ENCODE peak calls at places on chromosomes 2 and 18, in nine cellular contexts. O is natural killer cell; W is left colon; G is left ventricle myocardium superior; J is pancreas; C is CD4-positive, alpha-beta T cell; F is RWPE2; K is left cardiac atrium; Q is activated T-cell treated with anti-CD3 and anti-CD28 coated beads, Interleukin-2, amount 50 U/mL, for 72 hours. I is an unnamed sample.

GRCh38 chr2:113089907-113090306 is 22.1 kb downstream of the IL1F10 start:
- ATAC-seq in G (no peak), C (no peak), F (no peak), W (no peak), Q (peak), J (no peak), O (no peak), K (no peak), I (no peak)

GRCh38 chr2:54572262-54572635 is 116.1 kb downstream of the SPTBN1 start:
- ATAC-seq in G (peak), O (peak), F (peak), J (peak), K (peak), W (peak), C (no peak), Q (peak), I (peak)

GRCh38 chr2:226773291-226773690 is 26.3 kb downstream of the IRS1 start:
- ATAC-seq in W (no peak), O (no peak), F (no peak), Q (no peak), C (no peak), J (no peak), K (no peak), G (no peak), I (no peak)

GRCh38 chr2:210955591-210955990 is 399.2 kb downstream of the CPS1 start:
- ATAC-seq in G (no peak), F (peak), J (no peak), Q (no peak), W (no peak), C (no peak), O (no peak), K (peak), I (no peak)

GRCh38 chr18:28469946-28470345 is 293.0 kb upstream of the CDH2 start:
- ATAC-seq in C (no peak), F (no peak), G (no peak), J (no peak), W (no peak), O (peak), Q (no peak), K (no peak), I (no peak)

GRCh38 chr2:42359894-42360483 is 1.0 kb downstream of the COX7A2L start:
- ATAC-seq in Q (peak), G (no peak), W (peak), O (no peak), J (no peak), C (no peak), K (no peak), F (peak), I (no peak)

GRCh38 chr2:181444654-181445053 is 12.5 kb upstream of the ITGA4 start:
- ATAC-seq in G (no peak), C (no peak), J (no peak), K (no peak), F (no peak), O (no peak), Q (no peak), W (no peak), I (no peak)

GRCh38 chr2:105812180-105813044 is 67.7 kb downstream of the NCK2 start:
- ATAC-seq in K (peak), W (peak), J (peak), C (no peak), G (peak), O (no peak), Q (peak), F (peak), I (peak)

GRCh38 chr2:231245253-231246094 is 47.0 kb downstream of the ARMC9 start:
- ATAC-seq in J (peak), W (peak), Q (no peak), C (no peak), F (no peak), O (peak), K (peak), G (peak), I (no peak)

GRCh38 chr2:103196834-103197233 is 435.0 kb downstream of the TMEM182 start:
- ATAC-seq in F (no peak), K (no peak), O (no peak), W (no peak), Q (no peak), C (no peak), G (no peak), J (no peak), I (no peak)

GRCh38 chr2:64439194-64439593 is 14.8 kb upstream of the LGALSL start:
- ATAC-seq in Q (peak), K (no peak), J (no peak), F (no peak), O (no peak), C (no peak), G (no peak), W (peak), I (peak)

GRCh38 chr2:98880266-98881152 is 55.5 kb downstream of the CRACDL start:
- ATAC-seq in Q (no peak), G (no peak), O (no peak), K (no peak), W (no peak), J (no peak), F (no peak), C (no peak), I (no peak)

GRCh38 chr18:25140962-25141308 is 211.0 kb downstream of the ZNF521 start:
- ATAC-seq in J (no peak), G (no peak), O (no peak), Q (no peak), F (no peak), K (no peak), C (no peak), W (no peak), I (no peak)

GRCh38 chr2:12555012-12555645 is 161.6 kb upstream of the TRIB2 start:
- ATAC-seq in W (no peak), Q (peak), O (peak), K (peak), J (no peak), G (no peak), F (peak), C (peak), I (peak)

GRCh38 chr2:42073739-42074138 is 25.9 kb downstream of the PKDCC start:
- ATAC-seq in K (peak), W (no peak), F (no peak), C (no peak), J (no peak), O (no peak), Q (no peak), G (peak), I (no peak)

GRCh38 chr2:36450466-36451196 is 95.1 kb downstream of the CRIM1 start:
- ATAC-seq in G (peak), J (no peak), O (no peak), C (no peak), F (peak), W (no peak), Q (no peak), K (peak), I (no peak)

GRCh38 chr18:59725177-59725576 is 28.0 kb upstream of the CCBE1 start:
- ATAC-seq in G (no peak), C (no peak), K (no peak), W (no peak), O (no peak), J (no peak), Q (no peak), F (no peak), I (no peak)

GRCh38 chr2:86420913-86421312 is 20.3 kb upstream of the KDM3A start:
- ATAC-seq in C (no peak), Q (no peak), G (no peak), W (no peak), K (no peak), O (no peak), J (no peak), F (no peak), I (no peak)

GRCh38 chr2:157837851-157838441 is 38.2 kb downstream of the ACVR1 start:
- ATAC-seq in K (peak), C (no peak), Q (no peak), O (no peak), W (peak), J (peak), G (peak), F (no peak), I (no peak)

GRCh38 chr2:108917078-108917440 is 72.0 kb downstream of the EDAR start:
- ATAC-seq in K (no peak), W (peak), F (no peak), O (no peak), G (no peak), C (no peak), Q (no peak), J (no peak), I (no peak)

GRCh38 chr2:8573234-8573941 is 108.5 kb upstream of the ID2 start:
- ATAC-seq in F (no peak), G (no peak), K (no peak), O (no peak), Q (no peak), C (no peak), W (peak), J (peak), I (no peak)

GRCh38 chr2:176152350-176153181 is 1.2 kb downstream of the HOXD4 start:
- ATAC-seq in W (no peak), O (no peak), F (no peak), Q (no peak), K (no peak), J (no peak), G (no peak), C (no peak), I (no peak)

GRCh38 chr2:73998933-73999332 is 14.2 kb downstream of the TET3 start:
- ATAC-seq in G (no peak), F (no peak), W (no peak), C (no peak), O (no peak), K (no peak), Q (peak), J (no peak), I (no peak)

GRCh38 chr2:946073-947005 is 4.3 kb upstream of the SNTG2 start:
- ATAC-seq in J (no peak), G (no peak), O (no peak), K (no peak), C (no peak), Q (peak), F (no peak), W (no peak), I (no peak)

GRCh38 chr2:106011380-106011779 is 182.7 kb downstream of the UXS1 start:
- ATAC-seq in O (no peak), J (no peak), Q (no peak), F (no peak), C (no peak), G (peak), W (no peak), K (no peak), I (no peak)

GRCh38 chr2:223508372-223508771 is 93.8 kb downstream of the SCG2 start:
- ATAC-seq in W (no peak), O (no peak), C (no peak), J (no peak), Q (no peak), K (peak), G (no peak), F (no peak), I (no peak)

GRCh38 chr2:157903626-157904025 is 27.5 kb upstream of the ACVR1 start:
- ATAC-seq in W (no peak), J (no peak), G (peak), C (no peak), F (no peak), O (no peak), Q (no peak), K (peak), I (no peak)

I was measured in esophagus mucosa.